ENCODE peak calls at places on chromosomes 4 and X, in four cellular contexts. I is GM23338, O is GM12878, Z is A549. X is an unnamed sample.

GRCh38 chr4:2067446-2068197 is 8.5 kb downstream of the NAT8L start:
- DNase-seq in I (no peak), Z (no peak), O (no peak), X (no peak)

GRCh38 chrX:134525086-134525792 is 65.3 kb downstream of the HPRT1 start:
- DNase-seq in Z (no peak), O (no peak), I (no peak), X (no peak)

GRCh38 chr4:87108142-87108546 is 112.3 kb downstream of the KLHL8 start:
- DNase-seq in O (no peak), Z (peak), I (no peak), X (no peak)

GRCh38 chr4:8147231-8147970 is 11.2 kb downstream of the ABLIM2 start:
- DNase-seq in Z (no peak), O (no peak), I (peak), X (no peak)

GRCh38 chrX:15675490-15675921 is 10.9 kb upstream of the CLTRN start:
- DNase-seq in I (peak), O (no peak), Z (peak), X (no peak)

GRCh38 chrX:46582964-46583363 is 9.4 kb downstream of the CHST7 start:
- DNase-seq in O (no peak), I (no peak), Z (peak), X (no peak)

GRCh38 chr4:67934628-67935027 is 28.7 kb downstream of the TMPRSS11A start:
- DNase-seq in O (no peak), I (peak), Z (no peak), X (no peak)

GRCh38 chrX:37349131-37350033 is at the start of gene PRRG1:
- DNase-seq in O (no peak), I (peak), Z (peak), X (peak)

GRCh38 chr4:1402516-1403101 is 3.6 kb downstream of the NKX1-1 start:
- DNase-seq in I (peak), O (no peak), Z (no peak), X (no peak)

GRCh38 chr4:14679906-14680305 is 322.4 kb upstream of the CPEB2 start:
- DNase-seq in I (no peak), O (no peak), Z (no peak), X (no peak)

GRCh38 chr4:26141916-26142638 is 178.7 kb upstream of the RBPJ start:
- DNase-seq in O (no peak), I (no peak), Z (no peak), X (no peak)

GRCh38 chr4:87529187-87529586 is at the start of gene SPARCL1:
- DNase-seq in Z (no peak), O (no peak), I (peak), X (no peak)

GRCh38 chr4:123898941-123899666 is 502.5 kb downstream of the SPRY1 start:
- DNase-seq in I (peak), Z (no peak), O (no peak), X (no peak)

GRCh38 chr4:52889354-52889753 is 27.2 kb downstream of the RASL11B start:
- DNase-seq in I (no peak), O (no peak), Z (no peak), X (no peak)

GRCh38 chr4:76716020-76716419 is 181.9 kb downstream of the SOWAHB start:
- DNase-seq in I (no peak), O (no peak), Z (no peak), X (no peak)

GRCh38 chr4:100938698-100939097 is 408.6 kb downstream of the PPP3CA start:
- DNase-seq in O (no peak), Z (no peak), I (no peak), X (no peak)

GRCh38 chrX:6041630-6042029 is 187.0 kb downstream of the NLGN4X start:
- DNase-seq in O (no peak), Z (no peak), I (no peak), X (no peak)

GRCh38 chrX:55598333-55598732 is 24.9 kb upstream of the FOXR2 start:
- DNase-seq in I (no peak), O (no peak), Z (no peak), X (no peak)

GRCh38 chr4:89922881-89923280 is 28.2 kb downstream of the MMRN1 start:
- DNase-seq in I (no peak), O (no peak), Z (no peak), X (no peak)

GRCh38 chrX:7191681-7192110 is 43.7 kb upstream of the PUDP start:
- DNase-seq in Z (peak), O (no peak), I (peak), X (peak)

GRCh38 chr4:111798840-111799239 is 346.4 kb upstream of the FAM241A start:
- DNase-seq in O (no peak), Z (no peak), I (peak), X (no peak)

GRCh38 chrX:148681605-148682004 is 181.2 kb downstream of the AFF2 start:
- DNase-seq in Z (no peak), O (no peak), I (no peak), X (no peak)

GRCh38 chrX:12974217-12974796 is 603 bp upstream of the TMSB4X start:
- DNase-seq in Z (peak), O (no peak), I (peak), X (no peak)

GRCh38 chrX:110304884-110305283 is 13.0 kb downstream of the AMMECR1 start:
- DNase-seq in I (no peak), O (no peak), Z (no peak), X (no peak)

GRCh38 chrX:11438767-11439166 is 145.6 kb downstream of the AMELX start:
- DNase-seq in O (no peak), I (no peak), Z (no peak), X (no peak)

GRCh38 chr4:38590017-38590416 is 74.0 kb upstream of the KLF3 start:
- DNase-seq in I (no peak), O (no peak), Z (no peak), X (no peak)

DNA sequence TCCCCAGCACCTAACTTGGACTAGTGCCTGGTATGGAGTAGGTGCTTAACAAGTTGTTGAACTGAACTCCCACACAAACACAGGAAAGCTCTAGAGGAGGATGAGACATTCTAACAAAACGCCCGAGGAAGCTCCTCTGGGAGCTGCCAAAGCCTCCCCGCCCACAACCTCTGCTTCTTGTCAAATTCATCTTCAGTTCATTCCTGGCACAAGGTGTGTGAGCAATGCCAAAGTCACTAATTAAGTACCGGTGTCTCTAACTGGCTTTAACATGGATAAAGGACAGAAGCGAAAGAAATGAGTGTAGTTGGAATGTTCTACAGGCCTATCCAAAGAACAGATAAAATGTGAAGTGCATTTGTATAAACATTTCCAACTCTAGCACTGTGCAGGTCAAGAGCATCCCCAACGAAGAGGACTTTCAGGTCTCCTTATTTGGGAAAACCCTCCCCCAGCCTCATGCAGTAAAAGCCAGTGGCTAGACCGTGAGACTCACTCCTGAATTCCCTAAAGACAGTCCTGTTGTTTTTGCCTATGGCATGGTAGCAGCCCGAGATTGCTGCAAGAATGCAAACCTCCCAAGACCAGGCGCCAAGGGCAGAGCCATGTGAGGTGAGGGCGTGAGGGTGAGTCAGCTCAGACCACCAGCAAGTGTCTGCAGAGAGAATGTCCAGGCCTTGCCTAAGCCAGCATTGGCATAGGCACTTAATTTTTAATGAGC is 72.2 kb upstream of the KLF3 start:
- DNase-seq in O (no peak), I (no peak), Z (no peak), X (no peak)
- TF ChIP-seq JUNB in O (no peak), I (no peak), Z (no peak), X (no peak)

GRCh38 chr4:94397635-94398034 is 54.1 kb upstream of the PDLIM5 start:
- DNase-seq in Z (no peak), I (no peak), O (no peak), X (no peak)
- TF ChIP-seq JUNB in Z (no peak), I (no peak), O (no peak), X (no peak)

GRCh38 chr4:131302108-131302507 is 1847.0 kb upstream of the PCDH10 start:
- DNase-seq in Z (peak), O (no peak), I (peak), X (peak)
- TF ChIP-seq JUNB in Z (no peak), O (no peak), I (no peak), X (no peak)

GRCh38 chrX:70132244-70132643 is 1.0 kb upstream of the IGBP1 start:
- DNase-seq in O (no peak), Z (peak), I (no peak), X (no peak)
- TF ChIP-seq JUNB in O (no peak), Z (no peak), I (no peak), X (no peak)

DNA sequence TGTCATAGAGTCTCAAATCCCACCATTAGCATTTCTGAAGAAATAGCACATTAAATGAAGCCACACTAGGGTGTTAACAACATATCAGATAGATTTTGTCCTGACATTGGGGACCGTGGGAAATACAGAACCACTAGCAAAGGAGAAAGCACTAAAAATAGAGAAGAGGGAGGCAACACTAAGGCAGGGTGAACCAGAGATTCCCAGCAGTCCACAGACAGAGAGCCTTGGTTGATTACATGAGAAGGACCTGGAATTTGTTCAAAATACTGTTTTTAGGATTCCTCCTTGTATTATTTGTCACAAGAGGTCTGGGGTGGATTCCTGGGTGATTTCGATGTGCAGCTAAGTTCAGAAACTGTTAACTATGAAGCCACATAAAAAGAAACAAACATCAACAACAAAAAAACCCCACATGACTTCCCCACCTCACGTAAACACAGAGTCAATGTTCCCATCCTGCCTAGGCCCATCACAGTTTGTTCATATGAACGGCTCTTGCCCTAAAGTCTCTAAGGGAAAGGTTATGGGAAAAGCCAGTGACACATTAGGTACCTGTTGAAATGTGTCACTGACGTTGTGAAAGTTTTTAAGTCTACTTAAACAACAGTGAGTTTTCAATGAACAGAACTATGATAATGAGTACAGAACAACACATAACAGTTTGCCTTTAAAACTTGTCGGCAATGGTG is 23.6 kb upstream of the GRSF1 start:
- DNase-seq in I (no peak), O (peak), Z (no peak), X (no peak)
- TF ChIP-seq JUNB in I (no peak), O (no peak), Z (no peak), X (no peak)

X was measured in HepG2.